ENCODE peak calls at places on chromosomes 5 and 9, in four cellular contexts. One of them, this sample, is unnamed.

GRCh38 chr5:170280090-170280493 is 17.5 kb downstream of the LCP2 start:
- DNase-seq in astrocyte of the spinal cord: no peak
- DNase-seq in heart right ventricle: no peak
- DNase-seq in Jurkat, Clone E6-1: no peak
- DNase-seq in this sample: no peak

GRCh38 chr5:92554447-92555085 is 1026.5 kb downstream of the NR2F1-AS1 start:
- DNase-seq in astrocyte of the spinal cord: no peak
- DNase-seq in Jurkat, Clone E6-1: no peak
- DNase-seq in heart right ventricle: no peak
- DNase-seq in this sample: no peak

GRCh38 chr5:146515473-146516150 is 378 bp downstream of the GPR151 start:
- DNase-seq in Jurkat, Clone E6-1: no peak
- DNase-seq in astrocyte of the spinal cord: no peak
- DNase-seq in heart right ventricle: no peak
- DNase-seq in this sample: no peak

GRCh38 chr5:150625831-150626746 is 14.4 kb upstream of the SYNPO start:
- DNase-seq in astrocyte of the spinal cord: no peak
- DNase-seq in heart right ventricle: no peak
- DNase-seq in Jurkat, Clone E6-1: no peak
- DNase-seq in this sample: no peak

GRCh38 chr5:80122599-80122998 is 87.5 kb downstream of the THBS4 start:
- DNase-seq in astrocyte of the spinal cord: no peak
- DNase-seq in Jurkat, Clone E6-1: no peak
- DNase-seq in heart right ventricle: no peak
- DNase-seq in this sample: no peak

GRCh38 chr5:126354012-126354856 is 69.0 kb upstream of the GRAMD2B start:
- DNase-seq in heart right ventricle: no peak
- DNase-seq in astrocyte of the spinal cord: peak; percentile 97
- DNase-seq in Jurkat, Clone E6-1: peak; percentile 41
- DNase-seq in this sample: no peak

GRCh38 chr9:17660158-17660557 is 81.3 kb downstream of the SH3GL2 start:
- DNase-seq in Jurkat, Clone E6-1: no peak
- DNase-seq in heart right ventricle: no peak
- DNase-seq in astrocyte of the spinal cord: no peak
- DNase-seq in this sample: no peak

GRCh38 chr5:143355710-143356109 is 47.8 kb downstream of the NR3C1 start:
- DNase-seq in astrocyte of the spinal cord: peak; percentile 90
- DNase-seq in Jurkat, Clone E6-1: peak; percentile 36
- DNase-seq in heart right ventricle: peak; percentile 26
- DNase-seq in this sample: peak; percentile 79

GRCh38 chr5:37615184-37615583 is 224.7 kb downstream of the GDNF start:
- DNase-seq in heart right ventricle: no peak
- DNase-seq in Jurkat, Clone E6-1: no peak
- DNase-seq in astrocyte of the spinal cord: peak; percentile 94
- DNase-seq in this sample: no peak

GRCh38 chr5:32283539-32284377 is 29.0 kb downstream of the MTMR12 start:
- DNase-seq in astrocyte of the spinal cord: peak; percentile 67
- DNase-seq in Jurkat, Clone E6-1: no peak
- DNase-seq in heart right ventricle: no peak
- DNase-seq in this sample: no peak

GRCh38 chr9:107684224-107684623 is 194.7 kb upstream of the KLF4 start:
- DNase-seq in astrocyte of the spinal cord: peak; percentile 18
- DNase-seq in Jurkat, Clone E6-1: no peak
- DNase-seq in heart right ventricle: no peak
- DNase-seq in this sample: no peak

GRCh38 chr9:73157811-73158210 is 6.1 kb downstream of the ANXA1 start:
- DNase-seq in Jurkat, Clone E6-1: no peak
- DNase-seq in heart right ventricle: no peak
- DNase-seq in astrocyte of the spinal cord: no peak
- DNase-seq in this sample: no peak

GRCh38 chr5:157383151-157383810 is 76.7 kb upstream of the NIPAL4 start:
- DNase-seq in heart right ventricle: no peak
- DNase-seq in astrocyte of the spinal cord: no peak
- DNase-seq in Jurkat, Clone E6-1: no peak
- DNase-seq in this sample: no peak

GRCh38 chr9:130298663-130299279 is 33.2 kb downstream of the HMCN2 start:
- DNase-seq in astrocyte of the spinal cord: no peak
- DNase-seq in heart right ventricle: no peak
- DNase-seq in Jurkat, Clone E6-1: peak; percentile 28
- DNase-seq in this sample: no peak

GRCh38 chr9:135500525-135501260 is at the start of gene MRPS2:
- DNase-seq in Jurkat, Clone E6-1: peak; percentile 58
- DNase-seq in heart right ventricle: peak; percentile 89
- DNase-seq in astrocyte of the spinal cord: peak; percentile 86
- DNase-seq in this sample: peak; percentile 60

GRCh38 chr9:10612649-10613398 is at the start of gene PTPRD:
- DNase-seq in astrocyte of the spinal cord: peak; percentile 22
- DNase-seq in heart right ventricle: peak; percentile 8
- DNase-seq in Jurkat, Clone E6-1: peak; percentile 50
- DNase-seq in this sample: peak; percentile 19

GRCh38 chr5:139884144-139884543 is 88.5 kb downstream of the PSD2 start:
- DNase-seq in astrocyte of the spinal cord: no peak
- DNase-seq in Jurkat, Clone E6-1: no peak
- DNase-seq in heart right ventricle: peak; percentile 60
- DNase-seq in this sample: no peak

GRCh38 chr5:94618029-94618492 is 343 bp downstream of the KIAA0825 start:
- DNase-seq in heart right ventricle: peak; percentile 50
- DNase-seq in Jurkat, Clone E6-1: peak; percentile 23
- DNase-seq in astrocyte of the spinal cord: peak; percentile 69
- DNase-seq in this sample: peak; percentile 74

GRCh38 chr5:139733698-139734491 is 61.7 kb upstream of the PSD2 start:
- DNase-seq in heart right ventricle: no peak
- DNase-seq in Jurkat, Clone E6-1: no peak
- DNase-seq in astrocyte of the spinal cord: no peak
- DNase-seq in this sample: no peak

GRCh38 chr9:90883661-90884060 is 82.0 kb downstream of the SYK start:
- DNase-seq in astrocyte of the spinal cord: no peak
- DNase-seq in heart right ventricle: no peak
- DNase-seq in Jurkat, Clone E6-1: no peak
- DNase-seq in this sample: no peak

GRCh38 chr5:177131711-177132503 is 1.7 kb upstream of the NSD1 start:
- DNase-seq in heart right ventricle: peak; percentile 39
- DNase-seq in astrocyte of the spinal cord: no peak
- DNase-seq in Jurkat, Clone E6-1: no peak
- DNase-seq in this sample: no peak

GRCh38 chr5:38878391-38879090 is 32.7 kb downstream of the OSMR start:
- DNase-seq in Jurkat, Clone E6-1: no peak
- DNase-seq in astrocyte of the spinal cord: no peak
- DNase-seq in heart right ventricle: no peak
- DNase-seq in this sample: peak; percentile 1

GRCh38 chr5:42526179-42526578 is 102.9 kb downstream of the GHR start:
- DNase-seq in Jurkat, Clone E6-1: no peak
- DNase-seq in heart right ventricle: no peak
- DNase-seq in astrocyte of the spinal cord: no peak
- DNase-seq in this sample: no peak

GRCh38 chr5:151772029-151772867 is 494 bp downstream of the G3BP1 start:
- DNase-seq in astrocyte of the spinal cord: peak; percentile 24
- DNase-seq in Jurkat, Clone E6-1: no peak
- DNase-seq in heart right ventricle: peak; percentile 35
- DNase-seq in this sample: no peak

GRCh38 chr9:104256031-104256709 is 162.1 kb downstream of the SMC2 start:
- DNase-seq in heart right ventricle: no peak
- DNase-seq in astrocyte of the spinal cord: no peak
- DNase-seq in Jurkat, Clone E6-1: no peak
- DNase-seq in this sample: no peak

GRCh38 chr9:13651969-13652663 is 372.6 kb upstream of the MPDZ start:
- DNase-seq in astrocyte of the spinal cord: no peak
- DNase-seq in Jurkat, Clone E6-1: no peak
- DNase-seq in heart right ventricle: peak; percentile 24
- DNase-seq in this sample: peak; percentile 15

DNA sequence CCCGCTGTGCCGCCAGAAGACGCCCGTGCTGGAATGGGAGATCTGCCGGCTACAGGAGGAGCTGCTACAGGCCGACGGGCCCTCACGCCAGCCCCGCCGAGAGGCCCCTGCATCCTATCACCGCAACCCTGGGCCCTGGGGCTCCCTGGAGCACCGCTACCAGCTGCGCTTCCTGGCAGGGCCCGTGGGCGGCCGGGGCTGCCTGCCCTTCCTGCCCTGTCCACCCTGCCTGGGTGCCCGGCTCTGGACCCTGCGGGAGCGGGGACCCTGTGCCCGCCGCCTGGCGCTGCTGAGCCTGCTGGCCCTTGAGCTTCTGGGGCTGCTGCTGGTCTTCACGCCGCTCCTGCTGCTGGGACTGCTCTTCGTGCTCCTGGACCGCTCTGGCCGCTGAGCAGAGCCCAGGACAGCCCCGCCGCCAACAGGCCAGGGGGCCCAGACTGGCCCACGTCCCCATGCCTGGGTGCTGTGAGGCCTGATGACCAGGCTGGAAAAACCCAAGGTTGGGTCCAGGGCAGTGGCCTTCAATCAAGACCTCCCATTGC is 3.8 kb downstream of the RNF208 start:
- DNase-seq in heart right ventricle: no peak
- DNase-seq in Jurkat, Clone E6-1: no peak
- DNase-seq in astrocyte of the spinal cord: no peak
- DNase-seq in this sample: no peak
- H3K4me3 ChIP-seq in heart right ventricle: peak overlapping the region; percentile 41
- H3K4me3 ChIP-seq in Jurkat, Clone E6-1: no peak overlapping the region
- H3K4me3 ChIP-seq in astrocyte of the spinal cord: no peak overlapping the region
- H3K4me3 ChIP-seq in this sample: peak overlapping the region; percentile 73

GRCh38 chr5:56414056-56414455 is 180.9 kb upstream of the ANKRD55 start:
- DNase-seq in astrocyte of the spinal cord: no peak
- DNase-seq in heart right ventricle: no peak
- DNase-seq in Jurkat, Clone E6-1: no peak
- DNase-seq in this sample: no peak
- H3K4me3 ChIP-seq in astrocyte of the spinal cord: no peak overlapping the region
- H3K4me3 ChIP-seq in heart right ventricle: no peak overlapping the region
- H3K4me3 ChIP-seq in Jurkat, Clone E6-1: no peak overlapping the region
- H3K4me3 ChIP-seq in this sample: no peak overlapping the region

GRCh38 chr9:137031904-137032639 is at the start of gene FUT7:
- DNase-seq in heart right ventricle: no peak
- DNase-seq in astrocyte of the spinal cord: no peak
- DNase-seq in Jurkat, Clone E6-1: no peak
- DNase-seq in this sample: no peak
- H3K4me3 ChIP-seq in heart right ventricle: peak within 1 kb of the TSS; percentile 18
- H3K4me3 ChIP-seq in astrocyte of the spinal cord: no peak within 1 kb of the TSS
- H3K4me3 ChIP-seq in Jurkat, Clone E6-1: no peak within 1 kb of the TSS
- H3K4me3 ChIP-seq in this sample: no peak within 1 kb of the TSS

GRCh38 chr5:124439609-124440008 is 306.8 kb downstream of the ZNF608 start:
- DNase-seq in heart right ventricle: no peak
- DNase-seq in Jurkat, Clone E6-1: no peak
- DNase-seq in astrocyte of the spinal cord: no peak
- DNase-seq in this sample: no peak
- H3K4me3 ChIP-seq in heart right ventricle: no peak overlapping the region
- H3K4me3 ChIP-seq in Jurkat, Clone E6-1: no peak overlapping the region
- H3K4me3 ChIP-seq in astrocyte of the spinal cord: no peak overlapping the region
- H3K4me3 ChIP-seq in this sample: no peak overlapping the region

GRCh38 chr9:113056191-113057106 is at the start of gene ZFP37:
- DNase-seq in heart right ventricle: peak; percentile 91
- DNase-seq in astrocyte of the spinal cord: peak; percentile 96
- DNase-seq in Jurkat, Clone E6-1: no peak
- DNase-seq in this sample: peak; percentile 92
- H3K4me3 ChIP-seq in heart right ventricle: peak within 1 kb of the TSS; percentile 86
- H3K4me3 ChIP-seq in astrocyte of the spinal cord: peak within 1 kb of the TSS; percentile 84
- H3K4me3 ChIP-seq in Jurkat, Clone E6-1: no peak within 1 kb of the TSS
- H3K4me3 ChIP-seq in this sample: peak within 1 kb of the TSS; percentile 84

GRCh38 chr5:11903121-11903613 is 1.1 kb downstream of the CTNND2 start:
- DNase-seq in heart right ventricle: no peak
- DNase-seq in astrocyte of the spinal cord: peak; percentile 32
- DNase-seq in Jurkat, Clone E6-1: no peak
- DNase-seq in this sample: no peak
- H3K4me3 ChIP-seq in heart right ventricle: peak overlapping the region; percentile 42
- H3K4me3 ChIP-seq in astrocyte of the spinal cord: peak overlapping the region; percentile 44
- H3K4me3 ChIP-seq in Jurkat, Clone E6-1: no peak overlapping the region
- H3K4me3 ChIP-seq in this sample: no peak overlapping the region

This sample was measured in LNCaP clone FGC.